ENCODE peak calls at places on chromosomes 13 and 19, in ten cellular contexts. B is left ventricle myocardium inferior; U is tibial artery; E is uterus; M is ovary; G is pancreas; C is CD8-positive, alpha-beta T cell; A is CD8-positive, alpha-beta memory T cell; N is transverse colon; T is fibroblast of lung. H is an unnamed sample.

GRCh38 chr19:58228584-58229254 is at the start of gene ZNF544:
- DNase-seq in A (peak; percentile 18), C (peak; percentile 35), N (peak; percentile 80), G (peak; percentile 79), U (peak; percentile 35), B (peak; percentile 81), E (peak; percentile 62), M (peak; percentile 75), T (peak; percentile 77), H (peak; percentile 90)

GRCh38 chr13:49248433-49249002 is 793 bp downstream of the CDADC1 start:
- DNase-seq in C (peak; percentile 14), N (no peak), U (peak; percentile 27), E (no peak), G (peak; percentile 20), M (no peak), A (no peak), T (peak; percentile 43), B (no peak), H (no peak)

GRCh38 chr19:52936958-52937334 is 13.7 kb upstream of the ZNF888 start:
- DNase-seq in A (no peak), G (no peak), T (no peak), N (no peak), C (no peak), B (no peak), M (no peak), U (no peak), E (no peak), H (no peak)

GRCh38 chr19:15286688-15287355 is 45.5 kb downstream of the BRD4 start:
- DNase-seq in B (no peak), E (no peak), A (no peak), C (no peak), U (no peak), G (no peak), M (no peak), T (no peak), N (no peak), H (no peak)

GRCh38 chr13:43663474-43664090 is 123.2 kb downstream of the ENOX1 start:
- DNase-seq in A (no peak), B (no peak), N (no peak), C (no peak), U (no peak), E (no peak), M (no peak), T (peak; percentile 57), G (no peak), H (no peak)

GRCh38 chr19:38869836-38870607 is 8.1 kb downstream of the RINL start:
- DNase-seq in E (peak; percentile 81), B (peak; percentile 89), C (peak; percentile 92), U (peak; percentile 78), M (peak; percentile 81), A (peak; percentile 92), N (peak; percentile 96), G (peak; percentile 83), T (peak; percentile 46), H (peak; percentile 88)

GRCh38 chr19:44585371-44586141 is 27.8 kb upstream of the IGSF23 start:
- DNase-seq in G (no peak), M (no peak), U (no peak), E (no peak), T (peak; percentile 64), B (no peak), N (no peak), A (no peak), C (no peak), H (no peak)

GRCh38 chr19:5718032-5718578 is 1.8 kb downstream of the LONP1 start:
- DNase-seq in E (no peak), U (no peak), C (no peak), G (no peak), B (no peak), M (no peak), A (no peak), T (peak; percentile 63), N (no peak), H (no peak)

GRCh38 chr19:32359581-32359980 is 14.2 kb downstream of the ZNF507 start:
- DNase-seq in N (no peak), U (no peak), G (no peak), T (no peak), A (no peak), B (no peak), M (no peak), C (no peak), E (no peak), H (no peak)

GRCh38 chr13:103236213-103236612 is 170.0 kb upstream of the SLC10A2 start:
- DNase-seq in T (no peak), E (no peak), B (no peak), C (no peak), G (no peak), M (no peak), U (no peak), N (no peak), A (no peak), H (no peak)

GRCh38 chr19:1189419-1189818 is 15.4 kb upstream of the SBNO2 start:
- DNase-seq in M (no peak), N (no peak), A (no peak), C (peak; percentile 31), B (no peak), T (peak; percentile 71), G (no peak), E (no peak), U (no peak), H (no peak)
- H3K27ac ChIP-seq in M (no peak overlapping the region), N (no peak overlapping the region), A (peak overlapping the region; percentile 33), C (no peak overlapping the region), B (no peak overlapping the region), T (no peak overlapping the region), G (no peak overlapping the region), E (no peak overlapping the region), U (no peak overlapping the region), H (no peak overlapping the region)

DNA sequence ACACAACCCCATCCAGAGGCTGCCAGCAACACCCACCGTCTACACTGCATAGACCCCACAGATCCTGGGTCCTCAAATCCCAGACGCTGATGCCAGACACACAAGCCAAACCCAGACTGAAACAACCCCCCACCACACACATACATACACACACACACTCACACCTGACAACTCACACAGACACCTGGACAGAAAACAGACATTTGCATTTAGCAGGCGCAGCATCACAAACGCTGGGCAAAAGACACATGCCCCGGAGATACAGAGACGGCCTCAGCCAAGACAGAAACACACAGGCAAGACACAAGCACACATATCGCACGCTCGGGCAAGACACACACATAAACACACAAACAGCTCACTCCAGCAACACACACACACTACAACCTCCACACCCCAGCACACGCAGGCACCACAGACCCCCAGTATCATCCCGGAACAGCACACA is 1.3 kb downstream of the BBC3 start:
- DNase-seq in T (peak; percentile 45), A (no peak), B (no peak), U (no peak), G (no peak), C (no peak), M (no peak), N (peak; percentile 38), E (no peak), H (no peak)
- H3K4me1 ChIP-seq in T (peaks cover 27% of the 10 kb centered on the region), A (peaks cover 51% of the 10 kb centered on the region), B (peaks cover 69% of the 10 kb centered on the region), U (peaks cover 51% of the 10 kb centered on the region), G (peaks cover 26% of the 10 kb centered on the region), C (peaks cover 47% of the 10 kb centered on the region), M (peaks cover 12% of the 10 kb centered on the region), N (peaks cover 46% of the 10 kb centered on the region), E (peaks cover 5% of the 10 kb centered on the region), H (peaks cover 8% of the 10 kb centered on the region)

DNA sequence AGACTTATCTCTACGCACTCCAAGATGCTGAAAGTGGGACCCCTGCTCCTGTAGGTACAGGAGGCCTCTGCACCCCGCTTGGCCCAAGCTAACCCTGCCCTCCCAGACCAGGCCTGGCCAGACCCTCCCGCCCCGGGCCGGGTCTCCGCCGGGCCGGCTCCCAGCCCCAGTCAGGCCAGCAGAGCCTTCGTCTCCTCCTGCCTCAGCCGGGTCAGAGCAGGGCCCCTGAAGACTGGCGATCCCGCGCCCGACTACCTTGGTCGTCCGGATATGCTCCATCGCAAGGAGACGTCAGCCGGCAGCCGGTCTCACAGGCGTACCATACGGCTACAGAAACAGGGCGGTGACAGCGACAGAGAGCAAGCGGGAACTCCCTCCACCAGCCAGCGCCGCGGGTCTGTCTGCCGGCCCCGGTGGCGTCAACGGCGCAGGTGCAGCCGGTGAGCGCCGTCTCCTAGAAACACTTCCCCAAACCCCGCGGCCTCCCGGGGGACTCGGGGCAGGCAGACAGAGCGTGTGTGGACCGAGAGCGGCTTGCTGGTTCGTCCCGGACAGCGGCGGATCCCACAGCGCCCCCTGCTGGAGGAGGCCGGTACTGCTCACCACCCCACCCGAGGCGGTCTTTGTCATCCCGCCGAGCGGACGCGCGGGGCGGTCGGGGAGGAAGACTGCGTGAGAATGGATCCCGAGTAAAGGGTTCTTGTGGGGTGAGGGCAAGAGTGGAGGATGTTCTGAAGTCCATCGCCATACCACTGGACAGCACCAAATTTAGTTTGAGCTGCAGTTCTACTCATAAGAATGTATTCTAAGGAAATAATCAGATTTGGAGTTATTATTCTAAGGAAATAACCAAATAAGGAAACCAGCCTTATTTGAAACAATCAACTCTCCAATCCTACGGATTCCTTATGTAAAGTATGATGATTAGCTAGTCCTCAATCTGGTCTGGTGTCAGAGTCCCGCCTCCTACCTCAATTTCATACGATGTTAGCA is at the start of gene MTMR6:
- DNase-seq in B (peak; percentile 94), T (peak; percentile 80), C (peak; percentile 91), M (peak; percentile 94), G (peak; percentile 90), N (peak; percentile 94), E (peak; percentile 93), U (peak; percentile 90), A (peak; percentile 92), H (peak; percentile 98)
- H3K4me3 ChIP-seq in B (peak within 1 kb of the TSS; percentile 97), T (peak within 1 kb of the TSS; percentile 80), C (peak within 1 kb of the TSS; percentile 83), M (peak within 1 kb of the TSS; percentile 85), G (peak within 1 kb of the TSS; percentile 89), N (peak within 1 kb of the TSS; percentile 68), E (peak within 1 kb of the TSS; percentile 88), U (peak within 1 kb of the TSS; percentile 91), A (peak within 1 kb of the TSS; percentile 96), H (peak within 1 kb of the TSS; percentile 96)

GRCh38 chr13:97285221-97285955 is 63.3 kb downstream of the MBNL2 start:
- DNase-seq in E (no peak), G (no peak), M (no peak), B (no peak), N (no peak), A (no peak), U (no peak), C (no peak), T (peak; percentile 17), H (no peak)

GRCh38 chr13:97282705-97283104 is 60.6 kb downstream of the MBNL2 start:
- DNase-seq in N (no peak), E (no peak), U (no peak), B (no peak), T (peak; percentile 61), M (no peak), G (no peak), A (no peak), C (no peak), H (no peak)

GRCh38 chr13:97283888-97284287 is 61.8 kb downstream of the MBNL2 start:
- DNase-seq in E (no peak), M (no peak), C (no peak), A (no peak), T (no peak), U (no peak), B (no peak), N (no peak), G (no peak), H (no peak)

GRCh38 chr13:97286317-97287046 is 64.3 kb downstream of the MBNL2 start:
- DNase-seq in M (no peak), U (no peak), G (no peak), N (no peak), T (no peak), E (no peak), B (no peak), C (no peak), A (no peak), H (no peak)

DNA sequence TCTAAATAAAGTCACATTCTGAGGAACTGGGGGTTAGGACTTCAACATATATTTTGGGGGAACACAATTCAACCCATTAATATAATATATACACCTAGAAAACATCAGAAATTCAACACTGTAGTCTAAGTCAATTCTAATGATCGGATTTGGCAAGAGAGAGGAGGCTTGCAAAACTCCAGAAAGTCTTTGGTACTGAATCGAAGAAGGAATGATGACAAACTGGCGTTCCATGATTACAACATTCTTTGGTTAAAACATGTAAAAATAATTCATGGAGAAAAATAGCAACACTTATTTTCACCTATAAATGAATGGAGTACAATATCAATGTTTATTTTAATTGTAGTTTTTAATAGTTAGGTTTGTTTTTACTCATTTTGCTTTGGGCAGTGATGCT is 62.4 kb downstream of the MBNL2 start:
- DNase-seq in T (peak; percentile 21), C (no peak), E (no peak), N (no peak), U (no peak), B (no peak), A (no peak), G (no peak), M (no peak), H (no peak)
- H3K27ac ChIP-seq in T (no peak overlapping the region), C (no peak overlapping the region), E (no peak overlapping the region), N (no peak overlapping the region), U (peak overlapping the region; percentile 4), B (no peak overlapping the region), A (no peak overlapping the region), G (no peak overlapping the region), M (no peak overlapping the region), H (no peak overlapping the region)

H was measured in right cardiac atrium.